ENCODE peak calls at places on chromosome 1, in ten cellular contexts. One of them, this sample, is unnamed.
A peak's percentile ranks its signal among the peaks of the same experiment; 100 is the strongest.

GRCh38 chr1:216847385-216848036 is 124.3 kb upstream of the ESRRG start:
- DNase-seq in amniotic stem cell: no peak
- DNase-seq in AG04450: peak; percentile 7
- DNase-seq in PC-9: no peak
- DNase-seq in neural progenitor cell: no peak
- DNase-seq in GM03348: no peak
- DNase-seq in 8988T: no peak
- DNase-seq in progenitor cell of endocrine pancreas: no peak
- DNase-seq in K562: no peak
- DNase-seq in fibroblast of pulmonary artery: peak; percentile 11
- DNase-seq in this sample: no peak

GRCh38 chr1:19690342-19690741 is 25.7 kb downstream of the HTR6 start:
- DNase-seq in amniotic stem cell: no peak
- DNase-seq in AG04450: no peak
- DNase-seq in PC-9: no peak
- DNase-seq in neural progenitor cell: no peak
- DNase-seq in GM03348: no peak
- DNase-seq in 8988T: no peak
- DNase-seq in progenitor cell of endocrine pancreas: no peak
- DNase-seq in K562: no peak
- DNase-seq in fibroblast of pulmonary artery: no peak
- DNase-seq in this sample: no peak

GRCh38 chr1:63731117-63732043 is 42.4 kb upstream of the ROR1 start:
- DNase-seq in amniotic stem cell: peak; percentile 83
- DNase-seq in AG04450: peak; percentile 63
- DNase-seq in PC-9: peak; percentile 95
- DNase-seq in neural progenitor cell: no peak
- DNase-seq in GM03348: peak; percentile 80
- DNase-seq in 8988T: no peak
- DNase-seq in progenitor cell of endocrine pancreas: no peak
- DNase-seq in K562: no peak
- DNase-seq in fibroblast of pulmonary artery: peak; percentile 86
- DNase-seq in this sample: peak; percentile 73

GRCh38 chr1:171595324-171595723 is 26.7 kb upstream of the MYOCOS start:
- DNase-seq in amniotic stem cell: no peak
- DNase-seq in AG04450: no peak
- DNase-seq in PC-9: no peak
- DNase-seq in neural progenitor cell: no peak
- DNase-seq in GM03348: no peak
- DNase-seq in 8988T: no peak
- DNase-seq in progenitor cell of endocrine pancreas: no peak
- DNase-seq in K562: no peak
- DNase-seq in fibroblast of pulmonary artery: peak; percentile 14
- DNase-seq in this sample: peak; percentile 26

GRCh38 chr1:228794810-228795209 is 59.5 kb downstream of the RHOU start:
- DNase-seq in amniotic stem cell: no peak
- DNase-seq in AG04450: no peak
- DNase-seq in PC-9: no peak
- DNase-seq in neural progenitor cell: no peak
- DNase-seq in GM03348: no peak
- DNase-seq in 8988T: no peak
- DNase-seq in progenitor cell of endocrine pancreas: no peak
- DNase-seq in K562: no peak
- DNase-seq in fibroblast of pulmonary artery: no peak
- DNase-seq in this sample: no peak

GRCh38 chr1:36093226-36093625 is 4.5 kb downstream of the ADPRS start:
- DNase-seq in amniotic stem cell: no peak
- DNase-seq in AG04450: no peak
- DNase-seq in PC-9: no peak
- DNase-seq in neural progenitor cell: no peak
- DNase-seq in GM03348: no peak
- DNase-seq in 8988T: no peak
- DNase-seq in progenitor cell of endocrine pancreas: no peak
- DNase-seq in K562: no peak
- DNase-seq in fibroblast of pulmonary artery: no peak
- DNase-seq in this sample: no peak

GRCh38 chr1:30087465-30087864 is 635.9 kb downstream of the MATN1 start:
- DNase-seq in amniotic stem cell: no peak
- DNase-seq in AG04450: no peak
- DNase-seq in PC-9: no peak
- DNase-seq in neural progenitor cell: peak; percentile 69
- DNase-seq in GM03348: peak; percentile 37
- DNase-seq in 8988T: no peak
- DNase-seq in progenitor cell of endocrine pancreas: no peak
- DNase-seq in K562: no peak
- DNase-seq in fibroblast of pulmonary artery: no peak
- DNase-seq in this sample: peak; percentile 46

GRCh38 chr1:204232530-204232929 is 18.7 kb upstream of the GOLT1A start:
- DNase-seq in amniotic stem cell: peak; percentile 32
- DNase-seq in AG04450: no peak
- DNase-seq in PC-9: no peak
- DNase-seq in neural progenitor cell: no peak
- DNase-seq in GM03348: peak; percentile 47
- DNase-seq in 8988T: no peak
- DNase-seq in progenitor cell of endocrine pancreas: no peak
- DNase-seq in K562: no peak
- DNase-seq in fibroblast of pulmonary artery: no peak
- DNase-seq in this sample: no peak

GRCh38 chr1:8370928-8371327 is 53.0 kb downstream of the SLC45A1 start:
- DNase-seq in amniotic stem cell: no peak
- DNase-seq in AG04450: no peak
- DNase-seq in PC-9: no peak
- DNase-seq in neural progenitor cell: no peak
- DNase-seq in GM03348: peak; percentile 34
- DNase-seq in 8988T: no peak
- DNase-seq in progenitor cell of endocrine pancreas: no peak
- DNase-seq in K562: no peak
- DNase-seq in fibroblast of pulmonary artery: peak; percentile 32
- DNase-seq in this sample: no peak

GRCh38 chr1:25879675-25880074 is 4.2 kb upstream of the PAQR7 start:
- DNase-seq in amniotic stem cell: no peak
- DNase-seq in AG04450: no peak
- DNase-seq in PC-9: peak; percentile 40
- DNase-seq in neural progenitor cell: no peak
- DNase-seq in GM03348: no peak
- DNase-seq in 8988T: no peak
- DNase-seq in progenitor cell of endocrine pancreas: no peak
- DNase-seq in K562: no peak
- DNase-seq in fibroblast of pulmonary artery: peak; percentile 61
- DNase-seq in this sample: no peak

GRCh38 chr1:243409284-243409683 is 153.4 kb downstream of the SDCCAG8 start:
- DNase-seq in amniotic stem cell: no peak
- DNase-seq in AG04450: no peak
- DNase-seq in PC-9: no peak
- DNase-seq in neural progenitor cell: no peak
- DNase-seq in GM03348: no peak
- DNase-seq in 8988T: no peak
- DNase-seq in progenitor cell of endocrine pancreas: no peak
- DNase-seq in K562: no peak
- DNase-seq in fibroblast of pulmonary artery: peak; percentile 23
- DNase-seq in this sample: no peak

GRCh38 chr1:15680614-15681345 is 3.3 kb upstream of the PLEKHM2 start:
- DNase-seq in amniotic stem cell: peak; percentile 92
- DNase-seq in AG04450: peak; percentile 76
- DNase-seq in PC-9: peak; percentile 95
- DNase-seq in neural progenitor cell: no peak
- DNase-seq in GM03348: peak; percentile 89
- DNase-seq in 8988T: no peak
- DNase-seq in progenitor cell of endocrine pancreas: no peak
- DNase-seq in K562: no peak
- DNase-seq in fibroblast of pulmonary artery: peak; percentile 92
- DNase-seq in this sample: peak; percentile 19

GRCh38 chr1:36109041-36109679 is 15.9 kb downstream of the COL8A2 start:
- DNase-seq in amniotic stem cell: peak; percentile 76
- DNase-seq in AG04450: peak; percentile 18
- DNase-seq in PC-9: peak; percentile 63
- DNase-seq in neural progenitor cell: no peak
- DNase-seq in GM03348: peak; percentile 90
- DNase-seq in 8988T: no peak
- DNase-seq in progenitor cell of endocrine pancreas: no peak
- DNase-seq in K562: no peak
- DNase-seq in fibroblast of pulmonary artery: peak; percentile 67
- DNase-seq in this sample: no peak

GRCh38 chr1:156368889-156369684 is at the start of gene RHBG:
- DNase-seq in amniotic stem cell: no peak
- DNase-seq in AG04450: no peak
- DNase-seq in PC-9: no peak
- DNase-seq in neural progenitor cell: peak; percentile 78
- DNase-seq in GM03348: peak; percentile 46
- DNase-seq in 8988T: no peak
- DNase-seq in progenitor cell of endocrine pancreas: peak; percentile 45
- DNase-seq in K562: peak; percentile 75
- DNase-seq in fibroblast of pulmonary artery: peak; percentile 16
- DNase-seq in this sample: peak; percentile 82

GRCh38 chr1:32900956-32901822 is at the start of gene TMEM54:
- DNase-seq in amniotic stem cell: no peak
- DNase-seq in AG04450: no peak
- DNase-seq in PC-9: no peak
- DNase-seq in neural progenitor cell: peak; percentile 67
- DNase-seq in GM03348: peak; percentile 92
- DNase-seq in 8988T: peak; percentile 68
- DNase-seq in progenitor cell of endocrine pancreas: peak; percentile 50
- DNase-seq in K562: peak; percentile 96
- DNase-seq in fibroblast of pulmonary artery: no peak
- DNase-seq in this sample: peak; percentile 48

GRCh38 chr1:9437931-9438330 is 101.3 kb upstream of the SLC25A33 start:
- DNase-seq in amniotic stem cell: no peak
- DNase-seq in AG04450: no peak
- DNase-seq in PC-9: no peak
- DNase-seq in neural progenitor cell: no peak
- DNase-seq in GM03348: peak; percentile 31
- DNase-seq in 8988T: no peak
- DNase-seq in progenitor cell of endocrine pancreas: no peak
- DNase-seq in K562: no peak
- DNase-seq in fibroblast of pulmonary artery: peak; percentile 54
- DNase-seq in this sample: no peak

GRCh38 chr1:199550384-199551067 is 477.0 kb upstream of the NR5A2 start:
- DNase-seq in amniotic stem cell: no peak
- DNase-seq in AG04450: no peak
- DNase-seq in PC-9: no peak
- DNase-seq in neural progenitor cell: no peak
- DNase-seq in GM03348: peak; percentile 8
- DNase-seq in 8988T: no peak
- DNase-seq in progenitor cell of endocrine pancreas: no peak
- DNase-seq in K562: no peak
- DNase-seq in fibroblast of pulmonary artery: peak; percentile 29
- DNase-seq in this sample: peak; percentile 78

GRCh38 chr1:1847061-1847460 is 43.8 kb downstream of the GNB1 start:
- DNase-seq in amniotic stem cell: no peak
- DNase-seq in AG04450: no peak
- DNase-seq in PC-9: no peak
- DNase-seq in neural progenitor cell: no peak
- DNase-seq in GM03348: no peak
- DNase-seq in 8988T: no peak
- DNase-seq in progenitor cell of endocrine pancreas: no peak
- DNase-seq in K562: no peak
- DNase-seq in fibroblast of pulmonary artery: peak; percentile 45
- DNase-seq in this sample: no peak

GRCh38 chr1:85295654-85296053 is 19.2 kb upstream of the BCL10 start:
- DNase-seq in amniotic stem cell: no peak
- DNase-seq in AG04450: no peak
- DNase-seq in PC-9: peak; percentile 31
- DNase-seq in neural progenitor cell: no peak
- DNase-seq in GM03348: no peak
- DNase-seq in 8988T: no peak
- DNase-seq in progenitor cell of endocrine pancreas: no peak
- DNase-seq in K562: no peak
- DNase-seq in fibroblast of pulmonary artery: no peak
- DNase-seq in this sample: no peak